ENCODE peak calls at places on chromosome 7, in nine cellular contexts. One of them, this sample, is unnamed.

GRCh38 chr7:77426052-77426404 is 9.9 kb upstream of the GSAP start:
- DNase-seq in stimulated activated CD8-positive, alpha-beta memory T cell treated with anti-CD3 and anti-CD28 coated beads, Interleukin-2, amount 100 ng/mL, for 48 hours: no peak
- DNase-seq in AG04449: no peak
- DNase-seq in anterior cingulate cortex: no peak
- DNase-seq in NCI-H2029 treated with DMSO at 0.1 percent for 48 hours: no peak
- DNase-seq in DMS153: no peak
- DNase-seq in nephron progenitor cell: no peak
- DNase-seq in A673: no peak
- DNase-seq in WTC11: no peak
- DNase-seq in this sample: no peak

GRCh38 chr7:13880789-13881188 is 108.7 kb downstream of the ETV1 start:
- DNase-seq in AG04449: no peak
- DNase-seq in stimulated activated CD8-positive, alpha-beta memory T cell treated with anti-CD3 and anti-CD28 coated beads, Interleukin-2, amount 100 ng/mL, for 48 hours: no peak
- DNase-seq in NCI-H2029 treated with DMSO at 0.1 percent for 48 hours: no peak
- DNase-seq in DMS153: no peak
- DNase-seq in nephron progenitor cell: no peak
- DNase-seq in WTC11: no peak
- DNase-seq in anterior cingulate cortex: no peak
- DNase-seq in A673: no peak
- DNase-seq in this sample: no peak

GRCh38 chr7:134618756-134619530 is 27.7 kb upstream of the BPGM start:
- DNase-seq in AG04449: no peak
- DNase-seq in stimulated activated CD8-positive, alpha-beta memory T cell treated with anti-CD3 and anti-CD28 coated beads, Interleukin-2, amount 100 ng/mL, for 48 hours: no peak
- DNase-seq in A673: no peak
- DNase-seq in NCI-H2029 treated with DMSO at 0.1 percent for 48 hours: no peak
- DNase-seq in anterior cingulate cortex: no peak
- DNase-seq in WTC11: no peak
- DNase-seq in nephron progenitor cell: no peak
- DNase-seq in DMS153: no peak
- DNase-seq in this sample: no peak

GRCh38 chr7:44156453-44157010 is 15.4 kb upstream of the MYL7 start:
- DNase-seq in DMS153: no peak
- DNase-seq in anterior cingulate cortex: no peak
- DNase-seq in nephron progenitor cell: no peak
- DNase-seq in WTC11: no peak
- DNase-seq in A673: no peak
- DNase-seq in stimulated activated CD8-positive, alpha-beta memory T cell treated with anti-CD3 and anti-CD28 coated beads, Interleukin-2, amount 100 ng/mL, for 48 hours: no peak
- DNase-seq in NCI-H2029 treated with DMSO at 0.1 percent for 48 hours: no peak
- DNase-seq in AG04449: no peak
- DNase-seq in this sample: no peak

GRCh38 chr7:98479318-98479717 is 78.4 kb upstream of the BAIAP2L1 start:
- DNase-seq in A673: no peak
- DNase-seq in AG04449: no peak
- DNase-seq in stimulated activated CD8-positive, alpha-beta memory T cell treated with anti-CD3 and anti-CD28 coated beads, Interleukin-2, amount 100 ng/mL, for 48 hours: no peak
- DNase-seq in WTC11: no peak
- DNase-seq in NCI-H2029 treated with DMSO at 0.1 percent for 48 hours: no peak
- DNase-seq in anterior cingulate cortex: no peak
- DNase-seq in nephron progenitor cell: no peak
- DNase-seq in DMS153: no peak
- DNase-seq in this sample: no peak

GRCh38 chr7:14582010-14582409 is 320.5 kb downstream of the DGKB start:
- DNase-seq in AG04449: no peak
- DNase-seq in WTC11: no peak
- DNase-seq in stimulated activated CD8-positive, alpha-beta memory T cell treated with anti-CD3 and anti-CD28 coated beads, Interleukin-2, amount 100 ng/mL, for 48 hours: no peak
- DNase-seq in anterior cingulate cortex: no peak
- DNase-seq in nephron progenitor cell: no peak
- DNase-seq in A673: no peak
- DNase-seq in DMS153: no peak
- DNase-seq in NCI-H2029 treated with DMSO at 0.1 percent for 48 hours: peak; percentile 7
- DNase-seq in this sample: no peak

GRCh38 chr7:158957921-158958471 is 101.6 kb downstream of the DYNC2I1 start:
- DNase-seq in stimulated activated CD8-positive, alpha-beta memory T cell treated with anti-CD3 and anti-CD28 coated beads, Interleukin-2, amount 100 ng/mL, for 48 hours: no peak
- DNase-seq in NCI-H2029 treated with DMSO at 0.1 percent for 48 hours: peak; percentile 43
- DNase-seq in nephron progenitor cell: no peak
- DNase-seq in AG04449: no peak
- DNase-seq in A673: no peak
- DNase-seq in anterior cingulate cortex: no peak
- DNase-seq in WTC11: peak; percentile 84
- DNase-seq in DMS153: peak; percentile 74
- DNase-seq in this sample: peak; percentile 63

GRCh38 chr7:43205171-43205795 is 92.8 kb downstream of the HECW1 start:
- DNase-seq in WTC11: no peak
- DNase-seq in DMS153: no peak
- DNase-seq in anterior cingulate cortex: no peak
- DNase-seq in nephron progenitor cell: no peak
- DNase-seq in NCI-H2029 treated with DMSO at 0.1 percent for 48 hours: no peak
- DNase-seq in A673: no peak
- DNase-seq in AG04449: no peak
- DNase-seq in stimulated activated CD8-positive, alpha-beta memory T cell treated with anti-CD3 and anti-CD28 coated beads, Interleukin-2, amount 100 ng/mL, for 48 hours: no peak
- DNase-seq in this sample: no peak

GRCh38 chr7:94696981-94697670 is 41.2 kb upstream of the SGCE start:
- DNase-seq in DMS153: no peak
- DNase-seq in stimulated activated CD8-positive, alpha-beta memory T cell treated with anti-CD3 and anti-CD28 coated beads, Interleukin-2, amount 100 ng/mL, for 48 hours: no peak
- DNase-seq in nephron progenitor cell: no peak
- DNase-seq in AG04449: peak; percentile 77
- DNase-seq in WTC11: no peak
- DNase-seq in A673: peak; percentile 69
- DNase-seq in anterior cingulate cortex: no peak
- DNase-seq in NCI-H2029 treated with DMSO at 0.1 percent for 48 hours: no peak
- DNase-seq in this sample: no peak

GRCh38 chr7:29046978-29047377 is 88.8 kb upstream of the TRIL start:
- DNase-seq in WTC11: no peak
- DNase-seq in AG04449: no peak
- DNase-seq in anterior cingulate cortex: no peak
- DNase-seq in DMS153: no peak
- DNase-seq in A673: no peak
- DNase-seq in stimulated activated CD8-positive, alpha-beta memory T cell treated with anti-CD3 and anti-CD28 coated beads, Interleukin-2, amount 100 ng/mL, for 48 hours: no peak
- DNase-seq in nephron progenitor cell: no peak
- DNase-seq in NCI-H2029 treated with DMSO at 0.1 percent for 48 hours: no peak
- DNase-seq in this sample: peak; percentile 41

GRCh38 chr7:128738570-128739047 is 550 bp upstream of the CALU start:
- DNase-seq in DMS153: no peak
- DNase-seq in stimulated activated CD8-positive, alpha-beta memory T cell treated with anti-CD3 and anti-CD28 coated beads, Interleukin-2, amount 100 ng/mL, for 48 hours: no peak
- DNase-seq in AG04449: no peak
- DNase-seq in WTC11: no peak
- DNase-seq in A673: no peak
- DNase-seq in NCI-H2029 treated with DMSO at 0.1 percent for 48 hours: no peak
- DNase-seq in nephron progenitor cell: no peak
- DNase-seq in anterior cingulate cortex: no peak
- DNase-seq in this sample: no peak